ENCODE peak calls at places on chromosome 11, in five cellular contexts. C is mesothelial cell of epicardium; J is kidney tubule cell; R is stimulated activated CD8-positive, alpha-beta memory T cell treated with anti-CD3 and anti-CD28 coated beads, Interleukin-15, amount 100 ng/mL, for 4 hours; E is GM03348. M is an unnamed sample.

GRCh38 chr11:121416909-121417567 is 35.1 kb upstream of the SORL1 start:
- DNase-seq in C (no peak), J (peak), R (no peak), E (peak), M (no peak)

GRCh38 chr11:48074425-48075181 is 94.2 kb downstream of the PTPRJ start:
- DNase-seq in J (no peak), E (no peak), R (no peak), C (no peak), M (no peak)

GRCh38 chr11:76641905-76642304 is 28.6 kb downstream of the LRRC32 start:
- DNase-seq in J (no peak), E (no peak), C (peak), R (no peak), M (no peak)

GRCh38 chr11:84855846-84856245 is 771.3 kb downstream of the DLG2 start:
- DNase-seq in C (no peak), R (no peak), E (peak), J (peak), M (no peak)

GRCh38 chr11:118238947-118239346 is 13.2 kb downstream of the MPZL3 start:
- DNase-seq in J (no peak), R (no peak), E (no peak), C (no peak), M (no peak)

GRCh38 chr11:123567466-123567865 is 87.0 kb downstream of the SCN3B start:
- DNase-seq in R (no peak), J (no peak), E (no peak), C (no peak), M (no peak)

GRCh38 chr11:76392889-76393288 is 11.8 kb downstream of the GVQW3 start:
- DNase-seq in J (no peak), E (no peak), R (no peak), C (no peak), M (no peak)

GRCh38 chr11:56624661-56625110 is 10.0 kb upstream of the OR5M1 start:
- DNase-seq in E (peak), J (peak), C (no peak), R (no peak), M (no peak)

GRCh38 chr11:130050272-130050671 is 19.4 kb upstream of the APLP2 start:
- DNase-seq in C (no peak), R (no peak), J (no peak), E (no peak), M (no peak)

GRCh38 chr11:124798991-124799383 is 1.2 kb downstream of the MSANTD2 start:
- DNase-seq in E (peak), C (no peak), R (no peak), J (peak), M (no peak)

GRCh38 chr11:93403930-93404329 is 73.4 kb downstream of the DEUP1 start:
- DNase-seq in C (no peak), R (no peak), E (no peak), J (peak), M (no peak)

GRCh38 chr11:70270877-70271634 is 566 bp downstream of the PPFIA1 start:
- DNase-seq in R (no peak), E (peak), J (peak), C (peak), M (no peak)

GRCh38 chr11:59787816-59788215 is 22.8 kb downstream of the MRPL16 start:
- DNase-seq in C (no peak), J (peak), R (no peak), E (peak), M (no peak)

GRCh38 chr11:1042626-1043562 is 6.4 kb upstream of the MUC6 start:
- DNase-seq in R (no peak), C (no peak), E (no peak), J (no peak), M (no peak)

GRCh38 chr11:334264-335033 is 13.8 kb upstream of the IFITM3 start:
- DNase-seq in J (no peak), R (no peak), C (no peak), E (no peak), M (no peak)

GRCh38 chr11:8339592-8340022 is 75.9 kb upstream of the LMO1 start:
- DNase-seq in E (no peak), J (no peak), C (no peak), R (no peak), M (no peak)

GRCh38 chr11:75225794-75226193 is 14.8 kb upstream of the TPBGL start:
- DNase-seq in J (no peak), E (no peak), C (no peak), R (no peak), M (no peak)

GRCh38 chr11:848380-848931 is 5.8 kb downstream of the TSPAN4 start:
- DNase-seq in C (peak), R (peak), E (peak), J (peak), M (no peak)

GRCh38 chr11:3014943-3015342 is 22.8 kb upstream of the NAP1L4 start:
- DNase-seq in J (no peak), R (no peak), C (no peak), E (no peak), M (no peak)

GRCh38 chr11:30984442-30984816 is 385.1 kb downstream of the DCDC1 start:
- DNase-seq in R (no peak), E (no peak), J (peak), C (no peak), M (no peak)

GRCh38 chr11:115613986-115614625 is 109.9 kb upstream of the CADM1 start:
- DNase-seq in J (peak), C (no peak), E (no peak), R (no peak), M (no peak)

GRCh38 chr11:19988598-19988997 is 171.7 kb downstream of the DBX1 start:
- DNase-seq in R (no peak), E (peak), C (no peak), J (peak), M (no peak)

GRCh38 chr11:105092255-105093239 is 47.0 kb downstream of the CARD18 start:
- DNase-seq in R (no peak), E (no peak), J (no peak), C (no peak), M (no peak)

M was measured in type B pancreatic cell.